ENCODE peak calls at places on chromosomes 5 and 9, in four cellular contexts. One of them, this sample, is unnamed.

GRCh38 chr9:131335356-131335755 is 45.8 kb downstream of the PLPP7 start:
- DNase-seq in RWPE1: no peak
- DNase-seq in D341Med: no peak
- DNase-seq in SK-MEL-5: no peak
- DNase-seq in this sample: no peak

GRCh38 chr5:38420691-38421395 is 135.6 kb downstream of the LIFR start:
- DNase-seq in D341Med: peak
- DNase-seq in RWPE1: peak
- DNase-seq in SK-MEL-5: peak
- DNase-seq in this sample: peak

GRCh38 chr5:6820851-6821479 is 107.7 kb downstream of the TENT4A start:
- DNase-seq in SK-MEL-5: peak
- DNase-seq in D341Med: peak
- DNase-seq in RWPE1: peak
- DNase-seq in this sample: peak

GRCh38 chr9:116452634-116453033 is 234.5 kb upstream of the TRIM32 start:
- DNase-seq in RWPE1: no peak
- DNase-seq in SK-MEL-5: no peak
- DNase-seq in D341Med: no peak
- DNase-seq in this sample: no peak

GRCh38 chr9:117926031-117926655 is 221.9 kb downstream of the TLR4 start:
- DNase-seq in D341Med: no peak
- DNase-seq in SK-MEL-5: no peak
- DNase-seq in RWPE1: no peak
- DNase-seq in this sample: no peak

GRCh38 chr5:41574391-41574790 is 64.0 kb upstream of the PLCXD3 start:
- DNase-seq in RWPE1: no peak
- DNase-seq in SK-MEL-5: no peak
- DNase-seq in D341Med: no peak
- DNase-seq in this sample: no peak

GRCh38 chr5:16271851-16272250 is 92.3 kb upstream of the MARCHF11 start:
- DNase-seq in RWPE1: no peak
- DNase-seq in SK-MEL-5: no peak
- DNase-seq in D341Med: no peak
- DNase-seq in this sample: no peak

GRCh38 chr5:146340260-146341081 is 1.8 kb downstream of the POU4F3 start:
- DNase-seq in D341Med: no peak
- DNase-seq in SK-MEL-5: peak
- DNase-seq in RWPE1: peak
- DNase-seq in this sample: no peak

GRCh38 chr5:121199238-121199999 is 652.3 kb upstream of the FTMT start:
- DNase-seq in SK-MEL-5: no peak
- DNase-seq in RWPE1: peak
- DNase-seq in D341Med: peak
- DNase-seq in this sample: no peak

GRCh38 chr5:173299820-173300219 is 28.4 kb downstream of the STC2 start:
- DNase-seq in RWPE1: no peak
- DNase-seq in SK-MEL-5: no peak
- DNase-seq in D341Med: no peak
- DNase-seq in this sample: no peak

GRCh38 chr9:127940598-127940997 is 2.9 kb upstream of the DPM2 start:
- DNase-seq in SK-MEL-5: no peak
- DNase-seq in RWPE1: no peak
- DNase-seq in D341Med: no peak
- DNase-seq in this sample: no peak

GRCh38 chr9:13665418-13666066 is 386.1 kb upstream of the MPDZ start:
- DNase-seq in SK-MEL-5: peak
- DNase-seq in D341Med: no peak
- DNase-seq in RWPE1: no peak
- DNase-seq in this sample: no peak

GRCh38 chr5:32639943-32640342 is 54.6 kb downstream of the SUB1 start:
- DNase-seq in D341Med: no peak
- DNase-seq in RWPE1: peak
- DNase-seq in SK-MEL-5: no peak
- DNase-seq in this sample: no peak

GRCh38 chr5:579746-580366 is 32.3 kb upstream of the CEP72 start:
- DNase-seq in D341Med: no peak
- DNase-seq in SK-MEL-5: no peak
- DNase-seq in RWPE1: no peak
- DNase-seq in this sample: no peak

GRCh38 chr9:133201424-133202144 is 7.5 kb downstream of the OBP2B start:
- DNase-seq in D341Med: no peak
- DNase-seq in RWPE1: no peak
- DNase-seq in SK-MEL-5: no peak
- DNase-seq in this sample: no peak

GRCh38 chr5:117568622-117569021 is 994.0 kb upstream of the SEMA6A start:
- DNase-seq in D341Med: no peak
- DNase-seq in SK-MEL-5: no peak
- DNase-seq in RWPE1: no peak
- DNase-seq in this sample: no peak

GRCh38 chr9:116870566-116870965 is 183.5 kb downstream of the TRIM32 start:
- DNase-seq in SK-MEL-5: no peak
- DNase-seq in D341Med: no peak
- DNase-seq in RWPE1: peak
- DNase-seq in this sample: no peak

GRCh38 chr5:83124593-83124992 is 47.2 kb downstream of the XRCC4 start:
- DNase-seq in RWPE1: no peak
- DNase-seq in SK-MEL-5: no peak
- DNase-seq in D341Med: no peak
- DNase-seq in this sample: no peak

GRCh38 chr9:90878562-90878961 is 76.9 kb downstream of the SYK start:
- DNase-seq in RWPE1: peak
- DNase-seq in SK-MEL-5: no peak
- DNase-seq in D341Med: no peak
- DNase-seq in this sample: no peak

GRCh38 chr9:98944130-98945074 is 695 bp downstream of the COL15A1 start:
- DNase-seq in RWPE1: peak
- DNase-seq in SK-MEL-5: no peak
- DNase-seq in D341Med: peak
- DNase-seq in this sample: no peak

GRCh38 chr5:1765141-1765879 is 34.3 kb downstream of the MRPL36 start:
- DNase-seq in RWPE1: no peak
- DNase-seq in D341Med: no peak
- DNase-seq in SK-MEL-5: no peak
- DNase-seq in this sample: no peak

GRCh38 chr9:114114364-114114763 is 15.3 kb upstream of the KIF12 start:
- DNase-seq in SK-MEL-5: no peak
- DNase-seq in RWPE1: no peak
- DNase-seq in D341Med: no peak
- DNase-seq in this sample: no peak

GRCh38 chr9:84670106-84670800 is 724 bp downstream of the NTRK2 start:
- DNase-seq in RWPE1: no peak
- DNase-seq in D341Med: peak
- DNase-seq in SK-MEL-5: no peak
- DNase-seq in this sample: no peak

GRCh38 chr5:126971455-126972019 is 58.8 kb downstream of the MARCHF3 start:
- DNase-seq in RWPE1: no peak
- DNase-seq in D341Med: no peak
- DNase-seq in SK-MEL-5: peak
- DNase-seq in this sample: no peak

GRCh38 chr9:85514256-85514655 is 227.5 kb downstream of the AGTPBP1 start:
- DNase-seq in D341Med: no peak
- DNase-seq in SK-MEL-5: no peak
- DNase-seq in RWPE1: peak
- DNase-seq in this sample: no peak

GRCh38 chr5:54644226-54644625 is 126.7 kb downstream of the SNX18 start:
- DNase-seq in RWPE1: peak
- DNase-seq in SK-MEL-5: no peak
- DNase-seq in D341Med: no peak
- DNase-seq in this sample: no peak

GRCh38 chr9:107251756-107252322 is 31.2 kb upstream of the RAD23B start:
- DNase-seq in RWPE1: no peak
- DNase-seq in SK-MEL-5: no peak
- DNase-seq in D341Med: no peak
- DNase-seq in this sample: no peak

GRCh38 chr9:16753256-16753655 is 117.2 kb downstream of the BNC2 start:
- DNase-seq in RWPE1: no peak
- DNase-seq in D341Med: no peak
- DNase-seq in SK-MEL-5: no peak
- DNase-seq in this sample: no peak

GRCh38 chr9:79565245-79565644 is 6.5 kb upstream of the TLE4 start:
- DNase-seq in D341Med: no peak
- DNase-seq in SK-MEL-5: no peak
- DNase-seq in RWPE1: peak
- DNase-seq in this sample: no peak

GRCh38 chr9:88476491-88477271 is 58.3 kb upstream of the NXNL2 start:
- DNase-seq in D341Med: no peak
- DNase-seq in RWPE1: no peak
- DNase-seq in SK-MEL-5: no peak
- DNase-seq in this sample: no peak

GRCh38 chr5:152631217-152631616 is 226.1 kb upstream of the NMUR2 start:
- DNase-seq in D341Med: no peak
- DNase-seq in SK-MEL-5: no peak
- DNase-seq in RWPE1: no peak
- DNase-seq in this sample: no peak

This sample was measured in GM12891.